ENCODE peak calls at places on chromosomes 16 and 17, in nine cellular contexts. H, Y, Q, S, I, F, V, R and J are unnamed samples.

GRCh38 chr17:72967963-72968585 is 124.4 kb downstream of the SLC39A11 start:
- DNase-seq in H (peak), R (no peak), S (no peak), F (no peak), I (no peak), Y (no peak), V (no peak), Q (no peak), J (no peak)

GRCh38 chr17:79325707-79326106 is 251.1 kb downstream of the ENGASE start:
- DNase-seq in I (no peak), Y (no peak), V (no peak), Q (no peak), S (no peak), R (no peak), H (no peak), F (peak), J (no peak)

GRCh38 chr17:66347661-66348604 is 45.5 kb downstream of the PRKCA start:
- DNase-seq in F (no peak), H (peak), Y (no peak), S (no peak), V (no peak), I (no peak), Q (no peak), R (no peak), J (no peak)

GRCh38 chr16:87765473-87765775 is 362 bp downstream of the KLHDC4 start:
- DNase-seq in Y (no peak), I (no peak), S (no peak), V (no peak), R (no peak), F (no peak), H (peak), Q (no peak), J (no peak)

GRCh38 chr17:31508310-31509094 is 117.0 kb downstream of the RAB11FIP4 start:
- DNase-seq in Y (no peak), Q (no peak), R (no peak), H (peak), F (no peak), S (no peak), I (peak), V (no peak), J (no peak)

GRCh38 chr17:82492647-82493516 is 26.6 kb upstream of the FOXK2 start:
- DNase-seq in H (peak), S (no peak), Y (no peak), V (no peak), I (peak), R (no peak), F (peak), Q (no peak), J (no peak)

GRCh38 chr16:85759631-85760419 is 8.9 kb upstream of the C16orf74 start:
- DNase-seq in H (no peak), I (peak), V (no peak), R (no peak), F (no peak), S (no peak), Y (peak), Q (no peak), J (no peak)

GRCh38 chr17:80633197-80633596 is 88.6 kb downstream of the RPTOR start:
- DNase-seq in I (no peak), V (no peak), Q (no peak), S (no peak), F (no peak), H (no peak), Y (no peak), R (no peak), J (no peak)

GRCh38 chr17:44557653-44558285 is 485 bp downstream of the FZD2 start:
- DNase-seq in I (no peak), F (peak), V (no peak), S (no peak), H (peak), Q (no peak), R (no peak), Y (peak), J (peak)

GRCh38 chr16:73382921-73383594 is 335.1 kb upstream of the ZFHX3 start:
- DNase-seq in Q (no peak), V (no peak), I (no peak), F (no peak), S (no peak), H (no peak), Y (no peak), R (no peak), J (no peak)

GRCh38 chr16:67931712-67932461 is at the start of gene CTRL:
- DNase-seq in Q (no peak), R (no peak), H (no peak), I (no peak), V (no peak), F (no peak), Y (peak), S (no peak), J (no peak)

GRCh38 chr16:80034469-80034826 is 433.9 kb upstream of the MAF start:
- DNase-seq in Y (no peak), S (no peak), V (no peak), F (no peak), Q (no peak), H (no peak), I (peak), R (no peak), J (no peak)

GRCh38 chr16:66457888-66458287 is 30.8 kb downstream of the BEAN1 start:
- DNase-seq in Y (no peak), Q (no peak), I (no peak), S (no peak), H (peak), F (no peak), V (no peak), R (no peak), J (no peak)

GRCh38 chr17:44308320-44308818 is at the start of gene RUNDC3A:
- DNase-seq in V (peak), R (peak), Y (peak), Q (no peak), H (peak), F (peak), S (peak), I (peak), J (peak)

GRCh38 chr17:40130352-40131042 is 8.7 kb downstream of the MSL1 start:
- DNase-seq in Y (no peak), R (no peak), S (peak), V (no peak), F (no peak), Q (no peak), H (no peak), I (no peak), J (no peak)

GRCh38 chr16:58709338-58709737 is 24.8 kb upstream of the SLC38A7 start:
- DNase-seq in F (no peak), R (no peak), H (no peak), I (no peak), S (no peak), Q (no peak), V (no peak), Y (no peak), J (no peak)

GRCh38 chr17:48486557-48486956 is 44.3 kb downstream of the HOXB1 start:
- DNase-seq in F (no peak), Y (no peak), S (no peak), V (no peak), H (peak), I (peak), Q (no peak), R (no peak), J (no peak)

GRCh38 chr17:48484256-48484655 is 46.6 kb downstream of the HOXB1 start:
- DNase-seq in I (no peak), V (no peak), S (no peak), H (peak), Q (no peak), Y (no peak), F (no peak), R (no peak), J (no peak)

GRCh38 chr17:48483004-48483403 is 47.8 kb downstream of the HOXB1 start:
- DNase-seq in F (no peak), H (no peak), Y (no peak), V (no peak), I (no peak), Q (no peak), R (no peak), S (no peak), J (no peak)

GRCh38 chr17:48484850-48485249 is 46.0 kb downstream of the HOXB1 start:
- DNase-seq in Y (no peak), H (peak), Q (no peak), R (no peak), S (no peak), V (no peak), I (no peak), F (no peak), J (no peak)

DNA sequence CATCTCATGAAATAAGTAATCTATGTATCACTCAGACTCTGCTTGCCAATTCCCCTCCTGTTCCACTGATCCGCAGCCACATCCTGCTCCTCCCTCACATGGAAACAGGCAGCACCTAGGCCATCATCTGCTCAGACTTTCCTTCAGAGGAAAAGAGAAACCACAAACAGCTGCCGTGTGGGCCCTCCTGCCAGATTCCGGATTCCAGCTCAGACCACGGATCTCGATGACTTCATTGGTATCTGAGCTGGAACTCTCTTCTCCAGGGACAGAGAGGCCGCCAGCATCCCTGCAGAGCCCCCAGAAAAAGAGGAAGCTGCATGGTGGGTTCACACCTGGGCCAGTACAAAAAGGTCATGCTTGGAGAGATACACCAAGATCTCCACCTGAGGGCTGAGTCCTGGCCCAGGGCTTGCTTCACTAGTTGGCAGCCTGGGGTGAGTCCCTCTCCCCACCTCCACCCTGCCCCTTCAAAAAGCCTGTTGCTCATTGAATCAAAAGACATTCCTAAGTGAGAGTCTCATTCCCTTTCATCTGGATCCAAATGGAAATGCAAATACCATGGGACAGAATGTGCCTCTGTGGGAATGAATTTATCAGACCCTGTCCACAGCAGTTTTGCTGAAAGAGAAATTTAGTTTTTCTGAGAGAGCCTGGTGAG is 47.2 kb downstream of the HOXB1 start:
- DNase-seq in F (no peak), Y (no peak), S (no peak), R (peak), V (peak), I (no peak), H (peak), Q (no peak), J (no peak)
- H3K4me3 ChIP-seq in F (no peak), Y (no peak), S (no peak), R (no peak), V (no peak), I (no peak), H (no peak), Q (no peak), J (no peak)

DNA sequence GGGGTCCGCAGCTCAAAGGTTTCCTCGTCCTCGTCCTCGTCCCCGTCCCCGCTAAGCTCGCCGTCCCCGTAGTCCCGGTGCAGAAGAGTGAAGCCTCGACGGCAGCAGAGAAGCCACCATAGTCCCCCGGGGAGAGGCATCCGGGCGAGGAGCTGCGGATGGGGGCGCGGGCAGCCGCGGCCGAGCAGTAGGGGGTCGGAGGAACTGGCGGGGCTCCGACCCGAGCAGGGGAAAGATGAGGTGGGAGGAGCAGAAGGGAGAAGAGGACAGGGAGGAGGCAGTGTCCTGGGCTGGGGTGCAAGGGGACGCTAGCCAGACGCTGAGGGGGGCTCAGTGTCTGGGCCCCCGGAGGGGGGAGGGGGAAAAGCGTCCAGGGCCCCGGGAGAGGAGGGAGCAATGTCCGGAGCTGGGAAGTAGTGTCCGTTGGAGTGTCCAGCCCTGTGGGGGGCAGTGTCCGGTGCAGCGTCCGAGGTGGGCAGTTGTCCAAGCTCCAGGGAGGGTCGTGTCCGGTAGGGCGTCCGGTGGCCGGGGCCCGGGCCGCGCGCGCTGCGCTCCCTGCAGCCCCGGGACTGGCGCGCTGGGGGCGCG is at the start of gene PLEKHH3:
- DNase-seq in Y (no peak), I (no peak), Q (no peak), S (no peak), H (no peak), V (no peak), F (no peak), R (no peak), J (peak)
- TF ChIP-seq POLR2A in Y (peak), I (peak), Q (no peak), S (peak), H (no peak), V (peak), F (peak), R (peak), J (peak)

DNA sequence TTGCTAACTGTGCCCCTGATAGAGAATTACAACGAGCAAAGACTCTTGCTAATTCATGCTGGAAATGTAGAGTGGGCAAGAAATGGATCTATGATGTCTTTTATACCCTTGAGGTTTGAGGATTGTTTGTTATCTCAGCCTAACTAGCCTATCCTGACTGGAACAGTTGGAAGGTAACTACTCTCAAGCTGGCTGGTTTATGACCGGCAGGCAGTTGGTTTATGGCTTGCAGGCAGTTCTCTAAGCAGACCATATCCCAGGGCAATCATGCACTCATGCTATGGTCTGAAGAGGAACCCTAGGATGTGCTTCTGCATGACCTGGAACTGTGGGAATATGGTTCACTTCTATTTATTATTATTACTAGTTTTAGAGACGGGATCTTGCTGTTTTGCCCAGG is 49.1 kb downstream of the LYRM1 start:
- DNase-seq in S (no peak), I (no peak), R (no peak), Y (no peak), Q (no peak), F (no peak), V (no peak), H (no peak), J (no peak)
- H3K4me3 ChIP-seq in S (no peak), I (no peak), R (no peak), Y (no peak), Q (no peak), F (no peak), V (no peak), H (no peak), J (no peak)

GRCh38 chr17:42194133-42194899 is at the start of gene GHDC:
- DNase-seq in V (peak), Q (no peak), Y (peak), F (peak), H (peak), R (peak), I (peak), S (peak), J (peak)
- TF ChIP-seq POLR2A in V (no peak), Q (no peak), Y (peak), F (no peak), H (no peak), R (peak), I (peak), S (no peak), J (no peak)

DNA sequence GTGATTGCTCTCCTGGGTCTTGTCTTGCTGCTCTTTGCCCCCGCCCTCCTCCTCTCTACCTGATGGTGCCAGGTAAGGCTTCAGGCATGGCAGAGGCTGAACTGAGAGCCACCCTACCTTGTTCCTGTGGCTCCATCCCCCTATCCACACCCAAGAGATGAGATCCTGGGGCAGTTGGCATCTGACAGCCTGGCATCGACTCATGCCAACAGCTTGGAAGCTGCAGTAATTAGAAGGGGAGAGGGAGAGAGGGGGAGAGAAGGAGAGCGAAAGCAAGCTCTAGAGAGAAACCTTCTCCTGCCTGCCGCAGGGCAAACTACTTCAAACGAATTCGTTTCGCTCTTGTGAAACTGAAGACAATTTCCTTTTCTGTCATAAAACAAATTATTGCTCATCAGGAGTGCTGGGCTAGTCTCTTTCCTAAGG is 13.8 kb upstream of the SP6 start:
- DNase-seq in S (no peak), Q (no peak), Y (no peak), V (peak), I (no peak), H (no peak), R (no peak), F (no peak), J (no peak)
- H3K4me3 ChIP-seq in S (no peak), Q (no peak), Y (no peak), V (peak), I (no peak), H (no peak), R (no peak), F (no peak), J (no peak)

DNA sequence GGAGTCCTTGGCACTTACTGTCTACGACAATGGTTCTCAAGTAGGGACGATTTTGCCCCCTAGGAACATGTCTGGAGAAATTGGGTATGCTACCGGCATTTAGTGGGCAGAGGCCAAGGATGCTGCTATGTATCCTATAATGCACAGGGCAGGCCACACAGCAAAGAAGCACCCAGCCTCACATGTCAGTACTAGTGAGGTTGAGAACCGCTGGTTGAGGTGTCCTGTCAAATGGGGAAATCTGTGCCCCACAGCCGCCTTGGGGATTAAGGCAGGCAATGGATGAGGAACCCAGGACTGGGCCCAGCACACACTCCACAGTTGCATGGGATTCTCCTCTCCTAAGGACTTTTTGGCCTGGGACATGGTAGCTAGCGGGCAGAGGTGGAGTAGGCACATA is 86.7 kb upstream of the TOB1 start:
- DNase-seq in Y (no peak), H (no peak), R (no peak), V (no peak), F (no peak), S (no peak), I (no peak), Q (no peak), J (no peak)
- TF ChIP-seq POLR2A in Y (no peak), H (no peak), R (no peak), V (no peak), F (no peak), S (no peak), I (no peak), Q (no peak), J (no peak)

GRCh38 chr17:50170662-50171370 is 5.0 kb downstream of the SGCA start:
- DNase-seq in V (no peak), S (no peak), F (no peak), H (no peak), Y (no peak), I (no peak), R (no peak), Q (no peak), J (no peak)

GRCh38 chr17:50167371-50167770 is 1.6 kb downstream of the SGCA start:
- DNase-seq in V (no peak), R (no peak), Y (no peak), S (no peak), Q (no peak), I (no peak), H (no peak), F (no peak), J (no peak)

GRCh38 chr17:50169881-50170459 is 4.2 kb downstream of the SGCA start:
- DNase-seq in R (no peak), F (peak), H (no peak), V (no peak), S (no peak), I (no peak), Q (no peak), Y (no peak), J (no peak)

GRCh38 chr17:50168319-50168718 is 2.5 kb downstream of the SGCA start:
- DNase-seq in Q (no peak), H (no peak), R (no peak), I (no peak), V (no peak), S (no peak), F (no peak), Y (no peak), J (no peak)

DNA sequence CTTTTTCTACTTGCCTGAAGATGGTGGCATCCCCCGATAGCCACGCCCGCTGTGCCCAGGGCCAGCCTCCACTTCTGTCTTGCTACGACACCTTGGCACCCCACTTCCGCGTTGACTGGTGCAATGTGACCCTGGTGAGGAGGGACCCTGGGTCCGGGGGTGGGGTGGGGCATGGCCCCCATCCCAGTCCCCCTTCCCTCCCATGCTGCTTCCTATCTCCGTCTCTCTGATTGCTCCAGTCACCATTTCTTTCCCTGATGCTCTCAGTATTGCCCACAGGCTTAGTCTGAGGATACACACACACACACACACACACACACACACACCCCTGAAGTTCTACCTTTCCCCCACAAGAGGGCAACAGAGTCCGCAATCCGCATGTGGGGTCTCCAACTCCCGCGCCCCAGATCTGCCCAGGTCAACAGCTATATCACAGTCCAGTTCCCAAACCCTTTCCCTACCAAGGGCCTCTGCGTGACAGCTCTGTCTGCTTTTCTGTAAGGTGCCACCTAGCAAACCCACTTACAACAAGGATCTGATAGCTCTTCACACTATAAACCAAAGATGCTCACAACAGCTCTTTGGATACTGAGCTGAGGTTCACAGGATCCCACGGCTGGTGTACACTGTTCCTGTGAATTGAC is 3.4 kb downstream of the SGCA start:
- DNase-seq in V (no peak), H (peak), Q (no peak), F (peak), R (no peak), S (no peak), Y (peak), I (peak), J (no peak)
- H3K4me3 ChIP-seq in V (no peak), H (no peak), Q (no peak), F (no peak), R (no peak), S (no peak), Y (no peak), I (no peak), J (no peak)

GRCh38 chr16:88803264-88803987 is at the start of gene CDT1:
- DNase-seq in S (peak), Q (no peak), R (peak), V (peak), H (peak), F (peak), I (peak), Y (peak), J (peak)
- TF ChIP-seq POLR2A in S (peak), Q (peak), R (peak), V (no peak), H (peak), F (no peak), I (peak), Y (peak), J (no peak)

DNA sequence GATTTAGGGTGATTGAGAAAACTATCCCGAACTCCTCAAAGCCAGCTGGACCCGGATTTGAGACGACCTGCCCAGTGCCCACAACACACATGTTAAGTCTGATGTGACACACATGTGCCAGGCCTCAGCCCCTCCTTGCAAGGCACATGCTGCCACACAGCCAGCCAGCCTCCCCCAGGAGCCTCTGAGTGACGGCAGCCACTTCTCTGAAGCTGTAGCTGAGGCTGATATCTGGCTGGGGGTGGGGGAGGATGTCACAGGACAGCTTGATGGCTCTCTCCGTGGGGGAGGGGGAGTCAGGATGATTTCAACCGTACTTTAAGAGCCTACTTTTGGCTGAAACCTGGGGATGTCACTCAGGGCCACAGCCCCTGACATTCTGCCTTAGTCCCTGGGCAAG is 40.9 kb downstream of the SRCIN1 start:
- DNase-seq in Q (no peak), H (no peak), R (no peak), S (no peak), Y (no peak), V (no peak), I (no peak), F (no peak), J (no peak)
- H3K4me3 ChIP-seq in Q (no peak), H (no peak), R (no peak), S (no peak), Y (no peak), V (no peak), I (no peak), F (no peak), J (no peak)